ENCODE peak calls at places on chromosomes 16 and 17, in five cellular contexts. T, E, Y, X and O are unnamed samples.
A peak's percentile ranks its signal among the peaks of the same experiment; 100 is the strongest.

GRCh38 chr16:47873434-47873833 is 282.4 kb downstream of the ABCC12 start:
- DNase-seq in T (peak; percentile 20), E (no peak), Y (no peak), X (no peak), O (no peak)

GRCh38 chr17:6868579-6868978 is 37.0 kb upstream of the TEKT1 start:
- DNase-seq in T (no peak), E (no peak), Y (no peak), X (no peak), O (no peak)

GRCh38 chr17:44192750-44193149 is 6.0 kb downstream of the TMUB2 start:
- DNase-seq in T (no peak), E (no peak), Y (no peak), X (no peak), O (no peak)

GRCh38 chr17:55163408-55163807 is 101.4 kb upstream of the HLF start:
- DNase-seq in T (no peak), E (no peak), Y (no peak), X (no peak), O (no peak)

GRCh38 chr16:64153718-64154117 is 968.1 kb downstream of the CDH11 start:
- DNase-seq in T (no peak), E (no peak), Y (peak; percentile 19), X (no peak), O (no peak)

GRCh38 chr17:77445908-77446535 is 305.3 kb downstream of the SEC14L1 start:
- DNase-seq in T (no peak), E (no peak), Y (no peak), X (no peak), O (no peak)

GRCh38 chr17:52383493-52384100 is 225.1 kb upstream of the CA10 start:
- DNase-seq in T (peak; percentile 45), E (no peak), Y (peak; percentile 8), X (no peak), O (no peak)

GRCh38 chr16:81457326-81458133 is 12.9 kb downstream of the CMIP start:
- DNase-seq in T (no peak), E (no peak), Y (peak; percentile 70), X (no peak), O (no peak)

GRCh38 chr16:88798772-88799455 is 4.7 kb upstream of the CDT1 start:
- DNase-seq in T (no peak), E (peak; percentile 74), Y (no peak), X (no peak), O (no peak)

GRCh38 chr16:60740033-60740696 is 1296.1 kb downstream of the CDH8 start:
- DNase-seq in T (no peak), E (no peak), Y (no peak), X (no peak), O (no peak)